ENCODE peak calls at places on chromosomes 6 and 20, in six cellular contexts. D is HCT116, H is SK-N-SH, J is K562, Y is HepG2, X is H1. A is an unnamed sample.

GRCh38 chr6:6943411-6943810 is 164.3 kb upstream of the RREB1 start:
- DNase-seq in D (no peak), H (no peak), J (no peak), Y (no peak), X (no peak), A (no peak)

GRCh38 chr20:23541330-23541729 is 27.0 kb downstream of the CST9L start:
- DNase-seq in D (no peak), H (no peak), J (no peak), Y (peak), X (no peak), A (no peak)

GRCh38 chr20:45946149-45946970 is 11.9 kb downstream of the PCIF1 start:
- DNase-seq in D (no peak), H (no peak), J (peak), Y (peak), X (no peak), A (no peak)

GRCh38 chr6:56595490-56596122 is 47.1 kb downstream of the DST start:
- DNase-seq in D (peak), H (peak), J (peak), Y (peak), X (no peak), A (peak)

GRCh38 chr6:38058022-38058421 is 238.5 kb downstream of the ZFAND3 start:
- DNase-seq in D (peak), H (no peak), J (no peak), Y (peak), X (no peak), A (no peak)

GRCh38 chr6:81769834-81770233 is 17.4 kb upstream of the TENT5A start:
- DNase-seq in D (no peak), H (no peak), J (no peak), Y (no peak), X (no peak), A (no peak)

GRCh38 chr6:150535151-150535816 is 64.4 kb upstream of the PLEKHG1 start:
- DNase-seq in D (no peak), H (no peak), J (no peak), Y (peak), X (no peak), A (no peak)

GRCh38 chr20:53609501-53610445 is 16.1 kb upstream of the ZNF217 start:
- DNase-seq in D (no peak), H (no peak), J (peak), Y (no peak), X (no peak), A (no peak)

GRCh38 chr6:3419624-3420272 is 37.1 kb downstream of the SLC22A23 start:
- DNase-seq in D (no peak), H (no peak), J (peak), Y (peak), X (no peak), A (peak)

GRCh38 chr6:45592991-45593390 is 215.3 kb upstream of the SUPT3H start:
- DNase-seq in D (no peak), H (no peak), J (no peak), Y (no peak), X (no peak), A (no peak)

GRCh38 chr6:165599596-165600487 is 63.2 kb downstream of the PDE10A start:
- DNase-seq in D (no peak), H (no peak), J (no peak), Y (no peak), X (no peak), A (no peak)

GRCh38 chr6:24666097-24666615 is 543 bp downstream of the TDP2 start:
- DNase-seq in D (no peak), H (peak), J (peak), Y (no peak), X (no peak), A (no peak)

GRCh38 chr6:138662474-138662873 is 111.1 kb upstream of the CCDC28A start:
- DNase-seq in D (no peak), H (no peak), J (no peak), Y (peak), X (no peak), A (peak)

GRCh38 chr6:153931431-153931830 is 107.6 kb upstream of the OPRM1 start:
- DNase-seq in D (no peak), H (no peak), J (no peak), Y (no peak), X (no peak), A (no peak)

GRCh38 chr6:158972241-158973233 is 27.5 kb downstream of the RSPH3 start:
- DNase-seq in D (peak), H (peak), J (peak), Y (peak), X (no peak), A (peak)
- TF ChIP-seq JUND in D (no peak), H (no peak), J (peak), Y (no peak), X (no peak), A (no peak)

GRCh38 chr6:42692151-42692911 is 30.1 kb downstream of the PRPH2 start:
- DNase-seq in D (peak), H (no peak), J (no peak), Y (no peak), X (no peak), A (no peak)
- TF ChIP-seq JUND in D (peak), H (no peak), J (no peak), Y (no peak), X (no peak), A (no peak)

DNA sequence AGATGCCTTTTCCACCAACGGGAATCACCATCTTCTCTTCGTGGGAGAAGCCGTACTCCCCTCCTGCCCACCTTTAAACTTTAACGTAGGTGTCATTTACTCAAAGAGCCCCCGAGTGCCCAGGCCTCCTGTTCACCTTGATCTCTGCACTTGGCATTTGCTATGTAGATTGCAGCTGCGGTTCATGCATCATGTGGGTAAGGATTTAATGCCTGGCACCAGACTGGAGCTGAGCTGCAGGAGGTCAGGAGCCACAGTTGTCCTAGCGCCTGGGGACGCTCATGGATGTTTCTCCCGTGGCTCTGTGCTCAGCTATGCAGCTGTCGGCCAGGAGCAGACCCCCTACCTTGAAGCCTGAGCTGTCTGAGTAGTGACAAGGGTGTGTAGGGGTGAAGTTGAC is 133.7 kb downstream of the CDH4 start:
- DNase-seq in D (no peak), H (no peak), J (no peak), Y (no peak), X (no peak), A (no peak)
- TF ChIP-seq JUND in D (no peak), H (no peak), J (no peak), Y (no peak), X (no peak), A (no peak)

GRCh38 chr6:131000544-131000943 is 62.5 kb downstream of the EPB41L2 start:
- DNase-seq in D (no peak), H (no peak), J (no peak), Y (no peak), X (no peak), A (no peak)
- TF ChIP-seq JUND in D (no peak), H (no peak), J (no peak), Y (no peak), X (no peak), A (no peak)

A was measured in T47D.